ENCODE peak calls at places on chromosomes 7 and 10, in four cellular contexts. X, L, T and O are unnamed samples.

GRCh38 chr7:86745019-86745745 is 101.5 kb downstream of the GRM3 start:
- DNase-seq in X (no peak), L (no peak), T (no peak), O (no peak)

GRCh38 chr10:124604214-124605000 is 139.8 kb downstream of the FAM53B start:
- DNase-seq in X (no peak), L (no peak), T (no peak), O (no peak)

GRCh38 chr10:93701903-93702277 is 502 bp downstream of the FRA10AC1 start:
- DNase-seq in X (peak; percentile 7), L (peak; percentile 27), T (no peak), O (no peak)

GRCh38 chr10:3068968-3069737 is 1.8 kb downstream of the PFKP start:
- DNase-seq in X (no peak), L (no peak), T (peak; percentile 63), O (no peak)

GRCh38 chr10:109823196-109823595 is 100.1 kb downstream of the XPNPEP1 start:
- DNase-seq in X (no peak), L (no peak), T (no peak), O (no peak)

GRCh38 chr10:132562177-132562915 is 24.8 kb downstream of the INPP5A start:
- DNase-seq in X (no peak), L (no peak), T (no peak), O (peak; percentile 80)

GRCh38 chr10:45513586-45513985 is 139.6 kb downstream of the ALOX5 start:
- DNase-seq in X (no peak), L (no peak), T (no peak), O (no peak)

GRCh38 chr7:35605760-35606159 is 89.2 kb downstream of the HERPUD2 start:
- DNase-seq in X (peak; percentile 16), L (no peak), T (no peak), O (no peak)

GRCh38 chr10:76885815-76886214 is 751.8 kb downstream of the KCNMA1 start:
- DNase-seq in X (no peak), L (no peak), T (no peak), O (no peak)

GRCh38 chr10:7318836-7319235 is 92.0 kb downstream of the SFMBT2 start:
- DNase-seq in X (no peak), L (no peak), T (no peak), O (no peak)

GRCh38 chr10:20105236-20105635 is 289.0 kb downstream of the PLXDC2 start:
- DNase-seq in X (no peak), L (no peak), T (no peak), O (no peak)

GRCh38 chr10:93334181-93334580 is 148.0 kb downstream of the MYOF start:
- DNase-seq in X (no peak), L (no peak), T (no peak), O (no peak)

GRCh38 chr10:34933676-34934075 is 118.6 kb upstream of the PARD3 start:
- DNase-seq in X (no peak), L (peak; percentile 82), T (no peak), O (no peak)

GRCh38 chr10:71433983-71434744 is 37.4 kb downstream of the CDH23 start:
- DNase-seq in X (no peak), L (no peak), T (no peak), O (peak; percentile 66)

GRCh38 chr10:54800677-54801480 is at the start of gene PCDH15:
- DNase-seq in X (no peak), L (no peak), T (no peak), O (no peak)

GRCh38 chr7:141920281-141920680 is 4.1 kb downstream of the OR9A4 start:
- DNase-seq in X (no peak), L (no peak), T (no peak), O (no peak)

GRCh38 chr10:22429146-22429545 is 83.8 kb downstream of the SPAG6 start:
- DNase-seq in X (no peak), L (no peak), T (no peak), O (no peak)

GRCh38 chr7:143299840-143300239 is 11.7 kb downstream of the CASP2 start:
- DNase-seq in X (no peak), L (no peak), T (peak; percentile 47), O (no peak)

GRCh38 chr10:32952541-32953276 is 5.3 kb downstream of the ITGB1 start:
- DNase-seq in X (no peak), L (no peak), T (no peak), O (no peak)

GRCh38 chr10:116538461-116538860 is 7.3 kb upstream of the PNLIP start:
- DNase-seq in X (no peak), L (no peak), T (no peak), O (no peak)

GRCh38 chr7:70389752-70390151 is 742.2 kb upstream of the GALNT17 start:
- DNase-seq in X (no peak), L (no peak), T (no peak), O (no peak)

GRCh38 chr10:17144757-17145156 is 15.1 kb upstream of the CUBN start:
- DNase-seq in X (no peak), L (no peak), T (no peak), O (no peak)

GRCh38 chr10:119268871-119269506 is 61.6 kb downstream of the GRK5 start:
- DNase-seq in X (no peak), L (no peak), T (no peak), O (no peak)

GRCh38 chr10:77626266-77626935 is 11.2 kb downstream of the KCNMA1 start:
- DNase-seq in X (no peak), L (no peak), T (no peak), O (no peak)

GRCh38 chr7:6165521-6166325 is 106.7 kb downstream of the CYTH3 start:
- DNase-seq in X (no peak), L (no peak), T (no peak), O (no peak)

GRCh38 chr7:43462836-43463235 is 120.1 kb upstream of the STK17A start:
- DNase-seq in X (no peak), L (no peak), T (no peak), O (no peak)

GRCh38 chr10:30155401-30155800 is 96.0 kb upstream of the JCAD start:
- DNase-seq in X (no peak), L (no peak), T (peak; percentile 51), O (no peak)

GRCh38 chr7:87339373-87339897 is 6.0 kb upstream of the CROT start:
- DNase-seq in X (no peak), L (no peak), T (no peak), O (no peak)

GRCh38 chr7:34060548-34060947 is 155.2 kb downstream of the BMPER start:
- DNase-seq in X (no peak), L (no peak), T (no peak), O (no peak)

GRCh38 chr10:73910764-73911552 is at the start of gene PLAU:
- DNase-seq in X (no peak), L (no peak), T (peak; percentile 55), O (peak; percentile 86)

GRCh38 chr7:78099715-78100477 is 301.3 kb downstream of the PHTF2 start:
- DNase-seq in X (peak; percentile 81), L (no peak), T (no peak), O (no peak)

GRCh38 chr10:103193820-103194529 is 903 bp upstream of the NT5C2 start:
- DNase-seq in X (no peak), L (peak; percentile 29), T (no peak), O (no peak)

GRCh38 chr7:129553861-129554530 is 51.7 kb downstream of the SMKR1 start:
- DNase-seq in X (no peak), L (no peak), T (peak; percentile 81), O (no peak)

DNA sequence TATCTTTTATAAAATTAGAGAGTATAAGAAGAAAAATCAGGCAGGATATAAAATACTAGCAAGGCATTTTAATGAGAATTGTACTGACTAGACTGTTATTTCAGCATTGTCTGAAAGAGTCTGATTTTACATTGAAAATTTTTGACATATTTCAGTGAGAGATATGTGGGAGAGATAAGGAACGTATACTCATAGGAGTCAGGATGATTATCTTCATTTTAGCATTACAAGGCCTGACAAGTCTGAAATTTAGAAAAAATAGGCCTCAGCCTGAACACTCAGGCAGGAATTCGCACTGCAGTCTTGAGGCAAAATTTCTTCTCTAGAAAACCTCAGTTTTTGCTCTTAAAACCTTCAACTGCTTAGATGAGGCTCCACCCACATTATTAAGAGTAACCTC is 386.0 kb downstream of the HGF start:
- DNase-seq in X (no peak), L (no peak), T (no peak), O (no peak)
- TF ChIP-seq CTCF in X (no peak), L (no peak), T (no peak), O (no peak)

GRCh38 chr7:115052706-115053105 is 130.8 kb downstream of the MDFIC start:
- DNase-seq in X (no peak), L (no peak), T (no peak), O (no peak)
- TF ChIP-seq CTCF in X (no peak), L (no peak), T (no peak), O (no peak)

DNA sequence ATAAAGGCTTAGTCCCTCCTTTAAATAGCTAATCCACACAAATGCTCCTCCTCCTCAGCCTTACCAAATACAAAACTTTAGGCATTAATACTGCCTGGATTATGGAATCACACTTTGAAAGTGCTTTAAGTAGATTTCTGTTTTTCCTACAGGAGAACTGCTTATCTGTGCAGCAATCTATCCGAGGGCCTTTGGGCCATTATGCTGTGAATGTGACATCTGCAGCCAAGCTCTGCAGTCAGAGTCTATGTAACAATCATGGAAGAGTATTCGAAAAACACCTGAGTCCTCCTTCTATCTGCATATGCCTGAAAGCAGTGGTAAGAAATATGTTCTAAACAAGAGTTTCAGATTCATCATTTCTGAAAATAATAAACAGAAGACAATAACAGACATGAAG is 16.2 kb upstream of the HYAL4 start:
- DNase-seq in X (no peak), L (no peak), T (no peak), O (no peak)
- TF ChIP-seq CTCF in X (no peak), L (no peak), T (no peak), O (no peak)

DNA sequence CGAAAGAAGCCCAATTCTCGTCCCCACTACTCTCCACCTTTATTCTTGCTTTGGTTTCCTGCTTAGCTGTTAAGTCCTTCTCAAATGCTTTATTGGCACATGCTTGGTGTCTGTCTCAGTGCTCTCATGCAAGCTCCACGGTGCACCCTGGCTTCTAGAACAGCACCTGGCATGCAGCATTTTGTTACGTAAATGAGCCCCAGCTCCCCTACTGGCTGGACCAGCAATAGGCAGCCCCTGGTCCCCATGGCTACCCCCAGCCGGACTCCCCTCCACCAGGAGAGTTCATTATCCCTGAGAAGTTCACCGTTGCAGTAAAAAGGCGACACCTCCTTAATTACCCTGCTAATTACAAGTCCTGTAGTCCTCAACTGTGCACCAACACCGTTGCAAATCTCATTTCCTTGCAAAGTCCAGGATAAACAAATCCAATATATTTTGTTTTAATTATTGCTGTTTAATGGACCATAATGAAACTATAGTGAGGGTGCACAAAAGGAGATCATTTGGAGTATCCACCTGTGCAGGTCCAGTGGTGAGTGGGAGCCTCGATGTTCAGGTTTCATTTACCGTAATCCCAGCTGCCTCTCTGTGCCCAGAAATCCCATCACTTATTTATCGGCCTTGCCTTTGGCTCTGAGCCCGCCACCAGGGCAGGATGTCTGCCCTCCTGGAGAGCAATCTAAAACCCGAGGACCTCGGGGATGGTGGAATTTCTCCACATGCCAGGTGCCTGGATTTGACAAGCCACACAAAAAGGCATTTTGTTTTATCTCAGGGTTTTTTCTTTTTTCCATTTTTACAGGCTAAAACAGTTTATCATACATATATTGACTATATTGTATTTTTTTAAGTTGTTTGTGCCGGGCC is 12.8 kb upstream of the DRGX start:
- DNase-seq in X (no peak), L (no peak), T (peak; percentile 37), O (no peak)
- TF ChIP-seq CTCF in X (peak; percentile 26), L (no peak), T (peak; percentile 58), O (no peak)